ENCODE peak calls at places on chromosomes 13 and 19, in five cellular contexts. T, A, N, M and O are unnamed samples.

GRCh38 chr13:49022472-49023144 is 46.9 kb downstream of the FNDC3A start:
- DNase-seq in T (no peak), A (no peak), N (no peak), M (no peak), O (no peak)

GRCh38 chr19:7516878-7517277 is 975 bp downstream of the ZNF358 start:
- DNase-seq in T (no peak), A (no peak), N (no peak), M (no peak), O (no peak)

GRCh38 chr13:46361535-46361934 is 25.5 kb downstream of the RUBCNL start:
- DNase-seq in T (no peak), A (no peak), N (no peak), M (no peak), O (no peak)

GRCh38 chr19:31826325-31826724 is 477.1 kb upstream of the TSHZ3 start:
- DNase-seq in T (no peak), A (no peak), N (no peak), M (no peak), O (no peak)

GRCh38 chr19:2337329-2337707 is 8.8 kb downstream of the SPPL2B start:
- DNase-seq in T (no peak), A (no peak), N (no peak), M (peak; percentile 26), O (no peak)

GRCh38 chr13:44422755-44423643 is 49.4 kb downstream of the SERP2 start:
- DNase-seq in T (no peak), A (no peak), N (no peak), M (no peak), O (no peak)

GRCh38 chr13:44617648-44618047 is 41.5 kb upstream of the TSC22D1 start:
- DNase-seq in T (no peak), A (no peak), N (no peak), M (no peak), O (no peak)

GRCh38 chr13:78317030-78317429 is 286.3 kb downstream of the POU4F1 start:
- DNase-seq in T (no peak), A (no peak), N (no peak), M (peak; percentile 66), O (no peak)

GRCh38 chr19:8615813-8616596 is 5.5 kb upstream of the ADAMTS10 start:
- DNase-seq in T (peak; percentile 1), A (no peak), N (peak; percentile 41), M (peak; percentile 27), O (no peak)

GRCh38 chr13:40031031-40031430 is 375.6 kb downstream of the COG6 start:
- DNase-seq in T (no peak), A (no peak), N (no peak), M (no peak), O (peak; percentile 16)

GRCh38 chr13:40706439-40706838 is 40.0 kb upstream of the FOXO1 start:
- DNase-seq in T (no peak), A (no peak), N (no peak), M (no peak), O (no peak)

GRCh38 chr19:44740351-44740824 is 8.1 kb upstream of the BCL3 start:
- DNase-seq in T (no peak), A (no peak), N (no peak), M (no peak), O (no peak)